ENCODE peak calls at places on chromosomes 16 and 17, in six cellular contexts. G is CD8-positive, alpha-beta T cell; Z is hepatocyte; M is cardiac muscle cell; A is upper lobe of right lung; N is heart right ventricle. T is an unnamed sample.

GRCh38 chr17:61411944-61412859 is 12.6 kb downstream of the TBX2 start:
- DNase-seq in Z (peak; percentile 93), A (peak; percentile 92), M (peak; percentile 86), N (peak; percentile 89), G (peak; percentile 78), T (peak; percentile 64)

GRCh38 chr16:50778284-50779163 is 36.6 kb downstream of the CYLD start:
- DNase-seq in N (no peak), Z (no peak), A (no peak), M (no peak), G (no peak), T (no peak)

GRCh38 chr16:637081-638018 is 1.2 kb upstream of the METTL26 start:
- DNase-seq in M (peak; percentile 93), A (peak; percentile 96), G (peak; percentile 83), Z (peak; percentile 97), N (peak; percentile 96), T (peak; percentile 87)

GRCh38 chr17:57881783-57882291 is 32.0 kb upstream of the MRPS23 start:
- DNase-seq in A (no peak), M (no peak), G (no peak), N (peak; percentile 47), Z (peak; percentile 46), T (no peak)

GRCh38 chr16:80802902-80803301 is 1.5 kb downstream of the CDYL2 start:
- DNase-seq in M (no peak), N (no peak), Z (no peak), G (no peak), A (no peak), T (no peak)

GRCh38 chr16:1309888-1310831 is 724 bp downstream of the UBE2I start:
- DNase-seq in A (peak; percentile 87), N (peak; percentile 55), Z (peak; percentile 68), G (peak; percentile 59), M (no peak), T (peak; percentile 54)

GRCh38 chr17:8888704-8889302 is 21.3 kb upstream of the PIK3R6 start:
- DNase-seq in G (no peak), A (no peak), Z (no peak), M (no peak), N (no peak), T (no peak)

GRCh38 chr17:17420561-17421269 is 56.1 kb upstream of the MED9 start:
- DNase-seq in M (no peak), G (no peak), Z (no peak), N (peak; percentile 85), A (peak; percentile 57), T (no peak)

GRCh38 chr17:797236-797635 is 15.1 kb downstream of the MRM3 start:
- DNase-seq in G (no peak), A (no peak), N (no peak), Z (no peak), M (no peak), T (no peak)

GRCh38 chr16:57304169-57305061 is 19.9 kb upstream of the PLLP start:
- DNase-seq in A (peak; percentile 71), N (no peak), Z (peak; percentile 88), G (no peak), M (peak; percentile 19), T (no peak)

GRCh38 chr17:31610301-31610910 is 218.9 kb downstream of the RAB11FIP4 start:
- DNase-seq in M (no peak), G (no peak), Z (no peak), A (no peak), N (no peak), T (no peak)

GRCh38 chr17:55567240-55568216 is 56.3 kb upstream of the SMIM36 start:
- DNase-seq in A (no peak), M (peak; percentile 32), N (peak; percentile 63), G (no peak), Z (no peak), T (no peak)

GRCh38 chr16:4403133-4403949 is 13.1 kb downstream of the CORO7 start:
- DNase-seq in G (no peak), M (no peak), N (no peak), Z (no peak), A (no peak), T (no peak)

GRCh38 chr17:75918112-75918445 is 13.4 kb upstream of the MRPL38 start:
- DNase-seq in A (no peak), N (no peak), G (no peak), M (no peak), Z (no peak), T (no peak)

GRCh38 chr16:58377932-58378331 is 14.3 kb upstream of the GINS3 start:
- DNase-seq in N (no peak), A (no peak), M (no peak), Z (no peak), G (no peak), T (no peak)

GRCh38 chr17:32445075-32445427 is 741 bp downstream of the PSMD11 start:
- DNase-seq in A (no peak), N (no peak), G (peak; percentile 21), Z (peak; percentile 70), M (peak; percentile 50), T (peak; percentile 24)

GRCh38 chr17:78935419-78936323 is 10.5 kb upstream of the TIMP2 start:
- DNase-seq in M (no peak), Z (peak; percentile 86), G (no peak), N (peak; percentile 57), A (no peak), T (no peak)

GRCh38 chr16:55367301-55367745 is 43.3 kb downstream of the IRX6 start:
- DNase-seq in M (no peak), A (no peak), G (no peak), N (no peak), Z (no peak), T (no peak)

GRCh38 chr16:71358464-71359031 is at the start of gene CALB2:
- DNase-seq in G (peak; percentile 58), M (peak; percentile 84), A (peak; percentile 83), Z (peak; percentile 88), N (peak; percentile 70), T (peak; percentile 33)

GRCh38 chr16:89426736-89427525 is 63.4 kb downstream of the ANKRD11 start:
- DNase-seq in M (no peak), G (no peak), A (no peak), Z (no peak), N (no peak), T (no peak)

GRCh38 chr17:58307468-58308172 is 21.0 kb downstream of the TSPOAP1 start:
- DNase-seq in Z (no peak), G (no peak), A (no peak), N (no peak), M (no peak), T (no peak)

GRCh38 chr16:874366-875181 is 74.0 kb upstream of the GNG13 start:
- DNase-seq in N (peak; percentile 7), Z (no peak), G (no peak), A (no peak), M (no peak), T (no peak)

GRCh38 chr17:63579633-63580032 is 21.1 kb upstream of the TACO1 start:
- DNase-seq in Z (peak; percentile 38), A (no peak), G (no peak), N (no peak), M (no peak), T (no peak)

GRCh38 chr17:39744836-39745215 is 7.1 kb downstream of the GRB7 start:
- DNase-seq in G (no peak), A (peak; percentile 43), M (no peak), N (no peak), Z (no peak), T (no peak)

GRCh38 chr16:10744370-10745030 is 858 bp downstream of the NUBP1 start:
- DNase-seq in Z (peak; percentile 45), M (no peak), G (no peak), N (no peak), A (peak; percentile 35), T (no peak)

GRCh38 chr16:29820271-29820701 is at the start of gene MVP:
- DNase-seq in M (no peak), A (peak; percentile 86), G (peak; percentile 60), N (peak; percentile 63), Z (peak; percentile 86), T (no peak)

GRCh38 chr17:38743556-38744171 is 4.5 kb downstream of the PCGF2 start:
- DNase-seq in N (no peak), M (no peak), A (peak; percentile 72), Z (peak; percentile 22), G (no peak), T (no peak)

GRCh38 chr17:45874148-45874547 is 20.2 kb upstream of the MAPT start:
- DNase-seq in Z (no peak), M (no peak), N (no peak), G (no peak), A (no peak), T (no peak)

GRCh38 chr16:64983983-64984382 is 137.9 kb downstream of the CDH11 start:
- DNase-seq in G (no peak), Z (peak; percentile 81), M (peak; percentile 87), A (no peak), N (peak; percentile 19), T (no peak)

DNA sequence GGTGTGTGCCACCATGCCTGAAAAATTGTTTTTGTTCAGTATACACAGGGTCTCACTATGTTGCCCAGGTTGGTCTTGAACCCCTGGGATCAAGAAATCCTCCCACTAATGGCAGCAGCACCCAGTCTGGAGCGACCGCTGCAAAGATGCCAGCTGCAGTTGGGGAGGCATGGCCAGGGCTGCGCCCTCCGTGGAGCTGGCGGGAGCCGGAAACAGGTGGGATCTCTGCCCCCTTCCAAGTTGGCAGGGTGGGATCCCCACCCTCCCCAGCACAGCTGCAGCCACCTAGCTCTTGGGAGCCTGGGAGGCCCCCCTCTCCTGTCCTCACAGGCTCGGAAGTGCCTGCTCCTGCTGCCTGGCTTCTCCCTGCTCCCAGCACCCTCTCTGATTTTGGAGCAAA is 176.8 kb downstream of the ZNF423 start:
- DNase-seq in N (no peak), M (no peak), A (no peak), G (no peak), Z (no peak), T (no peak)
- H3K4me1 ChIP-seq in N (no peaks in the 10 kb centered on the region), M (no peaks in the 10 kb centered on the region), A (no peaks in the 10 kb centered on the region), G (no peaks in the 10 kb centered on the region), Z (no peaks in the 10 kb centered on the region), T (no peaks in the 10 kb centered on the region)

DNA sequence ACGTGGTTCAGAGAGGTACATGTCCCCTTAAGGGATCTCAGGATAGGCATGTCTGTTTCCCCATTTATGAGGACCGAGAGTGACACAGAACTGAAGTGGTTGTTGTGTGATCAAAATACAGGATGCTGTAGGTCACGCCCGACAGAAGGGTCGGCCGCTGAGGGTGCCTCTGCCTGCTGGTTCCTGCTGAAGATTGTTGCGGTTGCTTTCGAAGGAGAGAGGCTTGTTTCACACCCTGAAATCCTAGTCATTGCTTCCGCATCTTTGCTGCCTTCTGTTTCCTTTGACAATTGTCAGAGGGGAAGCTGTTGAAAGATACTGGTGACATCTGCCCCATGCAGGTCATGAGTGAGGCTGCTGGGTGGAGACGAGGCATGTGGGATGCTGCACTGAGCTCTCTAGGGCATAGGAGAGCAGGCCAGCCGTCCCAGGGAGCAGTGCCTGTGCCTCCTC is 3.8 kb upstream of the NAT9 start:
- DNase-seq in Z (no peak), A (peak; percentile 83), M (no peak), N (no peak), G (peak; percentile 60), T (peak; percentile 67)
- H3K9me3 ChIP-seq in Z (no peaks in the 10 kb centered on the region), A (no peaks in the 10 kb centered on the region), M (no peaks in the 10 kb centered on the region), N (no peaks in the 10 kb centered on the region), G (no peaks in the 10 kb centered on the region), T (no peaks in the 10 kb centered on the region)

GRCh38 chr17:66509913-66510312 is 207.5 kb downstream of the PRKCA start:
- DNase-seq in M (no peak), G (no peak), A (no peak), N (no peak), Z (no peak), T (peak; percentile 51)
- H3K27ac ChIP-seq in M (no peak overlapping the region), G (no peak overlapping the region), A (no peak overlapping the region), N (no peak overlapping the region), Z (no peak overlapping the region), T (no peak overlapping the region)

DNA sequence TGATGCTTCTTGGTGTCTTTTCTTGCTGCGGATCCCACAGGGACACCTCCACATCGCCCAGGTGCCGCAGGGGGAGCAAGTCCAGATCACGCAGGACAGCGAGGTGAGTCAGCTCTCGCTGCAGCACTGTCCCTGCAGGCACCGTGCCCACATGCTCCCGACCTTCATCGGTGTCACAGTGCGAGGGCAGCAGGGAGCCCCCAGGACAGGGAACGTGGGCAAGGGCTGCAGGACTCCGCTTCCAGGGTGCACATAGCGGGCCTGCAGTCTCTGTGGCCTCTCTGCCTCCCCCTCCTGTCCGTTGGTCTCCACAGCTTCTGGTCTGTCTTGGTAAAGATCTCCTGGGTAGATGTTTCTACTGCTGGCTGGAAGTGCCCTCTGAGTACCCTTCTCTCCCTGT is 84.1 kb downstream of the BANP start:
- DNase-seq in Z (no peak), M (no peak), G (no peak), A (no peak), N (no peak), T (no peak)
- H3K4me1 ChIP-seq in Z (no peaks in the 10 kb centered on the region), M (no peaks in the 10 kb centered on the region), G (no peaks in the 10 kb centered on the region), A (no peaks in the 10 kb centered on the region), N (no peaks in the 10 kb centered on the region), T (no peaks in the 10 kb centered on the region)